ENCODE peak calls at places on chromosomes 6 and 20, in eight cellular contexts. R is left ventricle myocardium inferior, G is hepatocyte, B is GM20000, C is Calu3, F is WTC11, S is cardiac muscle cell, Q is tibial artery. P is an unnamed sample.

GRCh38 chr6:106747139-106747538 is 117.8 kb downstream of the QRSL1 start:
- DNase-seq in R (no peak), G (no peak), B (no peak), C (no peak), F (no peak), S (no peak), Q (no peak), P (no peak)

GRCh38 chr6:64062960-64063683 is 427.5 kb downstream of the PHF3 start:
- DNase-seq in R (no peak), G (no peak), B (no peak), C (no peak), F (no peak), S (no peak), Q (no peak), P (no peak)

GRCh38 chr6:10528170-10528981 is 7.2 kb downstream of the GCNT2 start:
- DNase-seq in R (no peak), G (peak; percentile 70), B (peak; percentile 36), C (peak; percentile 58), F (no peak), S (peak; percentile 5), Q (no peak), P (no peak)

GRCh38 chr6:150485559-150486517 is 113.8 kb upstream of the PLEKHG1 start:
- DNase-seq in R (no peak), G (no peak), B (no peak), C (no peak), F (no peak), S (peak; percentile 55), Q (no peak), P (no peak)

GRCh38 chr6:25942561-25943147 is 12.2 kb upstream of the SLC17A2 start:
- DNase-seq in R (no peak), G (peak; percentile 48), B (peak; percentile 40), C (peak; percentile 35), F (no peak), S (peak; percentile 80), Q (no peak), P (no peak)

GRCh38 chr20:62360854-62361798 is 6.0 kb downstream of the LAMA5 start:
- DNase-seq in R (peak; percentile 34), G (peak; percentile 41), B (no peak), C (peak; percentile 82), F (peak; percentile 43), S (no peak), Q (peak; percentile 85), P (peak; percentile 19)

GRCh38 chr20:38226553-38226952 is 34.0 kb downstream of the KIAA1755 start:
- DNase-seq in R (no peak), G (no peak), B (no peak), C (no peak), F (no peak), S (no peak), Q (no peak), P (no peak)

GRCh38 chr6:43101497-43101896 is 25.4 kb downstream of the PTK7 start:
- DNase-seq in R (no peak), G (no peak), B (no peak), C (no peak), F (no peak), S (no peak), Q (no peak), P (no peak)

GRCh38 chr6:41878246-41878645 is 16.9 kb downstream of the USP49 start:
- DNase-seq in R (no peak), G (no peak), B (no peak), C (no peak), F (no peak), S (peak; percentile 29), Q (no peak), P (no peak)

GRCh38 chr6:6466967-6467761 is 121.4 kb upstream of the LY86 start:
- DNase-seq in R (no peak), G (peak; percentile 10), B (no peak), C (peak; percentile 6), F (no peak), S (no peak), Q (no peak), P (no peak)

GRCh38 chr20:50680106-50680960 is 11.0 kb downstream of the RIPOR3 start:
- DNase-seq in R (no peak), G (peak; percentile 71), B (no peak), C (peak; percentile 83), F (no peak), S (peak; percentile 54), Q (no peak), P (no peak)

GRCh38 chr6:104640141-104640700 is 219.5 kb downstream of the HACE1 start:
- DNase-seq in R (no peak), G (no peak), B (no peak), C (no peak), F (no peak), S (peak; percentile 43), Q (no peak), P (no peak)

GRCh38 chr6:57173056-57173885 is 1.1 kb downstream of the BAG2 start:
- DNase-seq in R (no peak), G (peak; percentile 19), B (peak; percentile 41), C (peak; percentile 10), F (no peak), S (peak; percentile 54), Q (no peak), P (no peak)

GRCh38 chr6:80214436-80215022 is 108.1 kb downstream of the BCKDHB start:
- DNase-seq in R (peak; percentile 16), G (peak; percentile 77), B (peak; percentile 34), C (peak; percentile 39), F (no peak), S (peak; percentile 74), Q (no peak), P (peak; percentile 30)

GRCh38 chr6:10586302-10586701 is 65.2 kb downstream of the GCNT2 start:
- DNase-seq in R (no peak), G (no peak), B (no peak), C (no peak), F (no peak), S (no peak), Q (no peak), P (no peak)

GRCh38 chr6:74170118-74170517 is 474.1 kb downstream of the CD109 start:
- DNase-seq in R (no peak), G (no peak), B (no peak), C (no peak), F (no peak), S (peak; percentile 13), Q (no peak), P (no peak)

GRCh38 chr20:2798095-2798805 is 2.2 kb downstream of the CPXM1 start:
- DNase-seq in R (no peak), G (no peak), B (no peak), C (no peak), F (no peak), S (no peak), Q (no peak), P (no peak)

GRCh38 chr20:49278817-49279676 is 1.2 kb upstream of the ZNFX1 start:
- DNase-seq in R (no peak), G (peak; percentile 35), B (no peak), C (no peak), F (no peak), S (peak; percentile 48), Q (peak; percentile 67), P (peak; percentile 30)

GRCh38 chr6:38566295-38566694 is 73.4 kb downstream of the BTBD9 start:
- DNase-seq in R (no peak), G (no peak), B (no peak), C (no peak), F (no peak), S (no peak), Q (no peak), P (no peak)

GRCh38 chr6:46042355-46042999 is 26.8 kb upstream of the CLIC5 start:
- DNase-seq in R (peak; percentile 15), G (peak; percentile 57), B (peak; percentile 47), C (peak; percentile 44), F (peak; percentile 21), S (peak; percentile 74), Q (no peak), P (no peak)

GRCh38 chr20:40706977-40707582 is 18.0 kb upstream of the MAFB start:
- DNase-seq in R (no peak), G (peak; percentile 74), B (no peak), C (peak; percentile 66), F (peak; percentile 70), S (no peak), Q (no peak), P (no peak)
- TF ChIP-seq CTCF in R (no peak), G (peak; percentile 26), B (no peak), C (peak; percentile 36), F (no peak), S (no peak), Q (no peak), P (peak; percentile 21)

GRCh38 chr6:14046476-14047068 is 71.0 kb upstream of the CD83 start:
- DNase-seq in R (no peak), G (peak; percentile 80), B (peak; percentile 66), C (peak; percentile 39), F (peak; percentile 51), S (peak; percentile 56), Q (no peak), P (peak; percentile 46)
- TF ChIP-seq CTCF in R (peak; percentile 71), G (peak; percentile 64), B (peak; percentile 76), C (no peak), F (peak; percentile 36), S (peak; percentile 79), Q (peak; percentile 41), P (peak; percentile 63)

DNA sequence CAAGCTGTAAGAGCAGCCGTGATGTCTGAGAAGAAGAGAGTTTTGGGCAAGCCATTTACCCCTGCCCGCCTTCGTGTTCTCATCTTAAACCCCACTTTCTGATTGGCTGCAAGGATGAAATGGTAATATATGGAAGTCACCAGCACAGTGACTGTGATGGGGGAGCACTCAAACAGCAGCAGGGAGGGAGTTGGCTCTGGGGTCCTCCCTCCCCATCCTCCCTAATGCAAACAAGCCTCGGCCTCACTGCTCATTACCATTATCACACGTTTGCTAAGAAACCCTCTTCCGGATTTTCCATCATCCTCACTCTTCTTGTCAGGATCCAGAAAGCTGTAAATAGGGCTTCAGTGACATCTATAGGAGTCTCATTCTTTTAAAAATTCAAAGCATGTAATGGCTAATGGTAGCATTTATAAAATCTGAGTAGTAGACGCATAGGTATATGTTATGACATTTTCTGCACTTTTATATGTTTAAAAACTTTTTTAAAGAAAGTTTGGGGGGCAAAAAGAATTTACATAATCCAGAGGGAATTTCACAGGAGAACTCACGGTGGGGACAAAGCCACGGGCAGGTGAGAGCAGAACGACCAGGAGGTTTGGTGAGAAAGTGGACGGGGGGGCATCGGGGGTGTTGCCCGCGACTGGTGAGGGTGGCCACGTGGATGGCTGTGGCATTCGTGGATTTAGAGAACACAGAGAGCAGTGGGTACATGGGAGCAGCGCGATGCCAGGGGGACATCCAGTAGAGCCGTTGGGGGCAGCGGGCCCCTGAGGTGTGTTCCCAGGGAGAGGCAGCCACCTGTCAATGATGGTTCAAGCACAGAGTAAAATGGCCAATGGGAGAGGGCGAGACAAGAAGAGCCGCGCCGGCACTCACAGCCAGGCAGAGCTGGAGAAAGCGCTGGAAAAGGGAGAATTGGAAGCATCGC is 29.6 kb downstream of the SUMO4 start:
- DNase-seq in R (no peak), G (no peak), B (no peak), C (no peak), F (no peak), S (peak; percentile 34), Q (no peak), P (no peak)
- TF ChIP-seq CTCF in R (no peak), G (peak; percentile 8), B (no peak), C (no peak), F (no peak), S (no peak), Q (no peak), P (no peak)

DNA sequence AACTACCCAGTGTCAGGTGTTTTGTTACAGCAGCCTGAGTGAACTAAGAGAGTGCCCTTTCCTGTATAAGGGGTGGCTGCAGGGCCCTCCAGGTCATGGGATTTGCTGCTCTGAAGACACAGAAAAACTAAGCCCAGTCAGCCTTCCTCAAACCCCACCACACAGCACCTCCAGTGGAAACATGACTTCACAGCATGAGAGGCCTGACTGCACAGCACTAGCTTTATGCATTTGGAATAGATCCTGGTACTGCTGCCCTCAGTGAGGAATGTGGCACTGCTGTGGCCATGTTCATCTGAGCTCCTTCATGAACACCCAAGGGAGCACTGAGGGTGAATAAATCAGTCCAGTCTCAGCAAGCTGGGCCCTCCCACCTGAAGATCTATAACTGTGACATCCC is 296.1 kb upstream of the FOXQ1 start:
- DNase-seq in R (no peak), G (peak; percentile 35), B (no peak), C (peak; percentile 4), F (no peak), S (no peak), Q (no peak), P (peak; percentile 28)
- TF ChIP-seq CTCF in R (no peak), G (peak; percentile 42), B (no peak), C (no peak), F (no peak), S (no peak), Q (no peak), P (no peak)

P was measured in glutamatergic neuron.